ENCODE peak calls at places on chromosomes 4 and X, in four cellular contexts. D, U, A and B are unnamed samples.

GRCh38 chr4:84870398-84871163 is 95.9 kb downstream of the WDFY3 start:
- DNase-seq in D (peak; percentile 76), U (peak; percentile 44), A (no peak), B (peak; percentile 15)

GRCh38 chrX:106415276-106415895 is 196.4 kb upstream of the RADX start:
- DNase-seq in D (peak; percentile 13), U (no peak), A (no peak), B (peak; percentile 14)

GRCh38 chr4:74205046-74205445 is 47.1 kb downstream of the MTHFD2L start:
- DNase-seq in D (no peak), U (no peak), A (no peak), B (no peak)

GRCh38 chr4:74223801-74224200 is 65.9 kb downstream of the MTHFD2L start:
- DNase-seq in D (peak; percentile 59), U (no peak), A (no peak), B (no peak)

GRCh38 chr4:4388836-4389575 is 2.1 kb downstream of the NSG1 start:
- DNase-seq in D (no peak), U (no peak), A (no peak), B (no peak)

GRCh38 chr4:128338634-128339355 is 51.2 kb upstream of the PGRMC2 start:
- DNase-seq in D (peak; percentile 91), U (no peak), A (no peak), B (peak; percentile 23)

GRCh38 chrX:54181196-54181953 is 1.7 kb downstream of the FAM120C start:
- DNase-seq in D (peak; percentile 41), U (no peak), A (no peak), B (no peak)

GRCh38 chr4:41189669-41190068 is 24.7 kb downstream of the APBB2 start:
- DNase-seq in D (no peak), U (no peak), A (no peak), B (no peak)

GRCh38 chr4:14863420-14864364 is 138.6 kb upstream of the CPEB2 start:
- DNase-seq in D (no peak), U (no peak), A (no peak), B (no peak)

GRCh38 chr4:142474398-142475087 is 371.6 kb downstream of the INPP4B start:
- DNase-seq in D (peak; percentile 9), U (no peak), A (no peak), B (no peak)

GRCh38 chr4:55318135-55318534 is 27.9 kb upstream of the SRD5A3 start:
- DNase-seq in D (no peak), U (no peak), A (no peak), B (no peak)

DNA sequence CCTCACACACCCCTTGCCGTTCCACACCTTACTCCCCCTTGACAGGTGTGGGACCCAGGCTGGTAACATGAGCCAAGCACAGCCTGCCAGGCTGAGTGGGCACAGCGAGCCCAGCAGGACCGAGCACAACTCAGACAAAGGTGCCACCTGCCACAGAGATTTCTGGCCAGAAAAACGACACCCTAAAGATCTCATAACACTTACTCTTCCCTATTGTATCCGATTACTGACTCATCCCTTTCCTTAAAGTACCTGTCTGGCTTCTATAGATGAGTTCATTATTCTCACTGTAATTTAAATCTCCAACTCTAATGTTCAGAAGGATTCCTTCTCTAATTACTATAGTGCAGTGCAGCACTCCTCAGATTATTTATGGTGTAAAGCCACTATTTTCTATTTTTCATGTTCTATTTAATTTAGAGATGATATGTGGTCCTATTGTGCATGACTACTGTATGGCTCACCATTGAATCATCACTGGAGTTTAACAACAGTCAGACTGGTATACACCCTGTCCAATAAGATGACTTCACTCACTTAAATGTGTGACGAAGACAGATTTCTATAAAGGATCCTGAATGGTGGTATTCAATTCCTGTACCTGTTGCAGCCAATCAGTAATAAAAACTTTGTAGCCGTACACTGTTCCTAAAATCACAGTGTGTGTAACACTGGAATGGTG is 7.6 kb upstream of the SYTL5 start:
- DNase-seq in D (peak; percentile 80), U (no peak), A (no peak), B (no peak)
- TF ChIP-seq CHD1 in D (no peak), U (no peak), A (no peak), B (no peak)

GRCh38 chr4:183504930-183505555 is at the start of gene ING2:
- DNase-seq in D (no peak), U (no peak), A (no peak), B (peak; percentile 83)
- TF ChIP-seq CHD1 in D (no peak), U (no peak), A (no peak), B (peak; percentile 53)

GRCh38 chr4:87880106-87880505 is 47.3 kb downstream of the MEPE start:
- DNase-seq in D (no peak), U (no peak), A (no peak), B (no peak)
- TF ChIP-seq CHD1 in D (no peak), U (no peak), A (no peak), B (no peak)

GRCh38 chr4:151739118-151739517 is 21.7 kb downstream of the GATB start:
- DNase-seq in D (no peak), U (no peak), A (no peak), B (no peak)

GRCh38 chr4:151745727-151746231 is 15.0 kb downstream of the GATB start:
- DNase-seq in D (peak; percentile 45), U (no peak), A (no peak), B (peak; percentile 70)

GRCh38 chr4:151743894-151744293 is 16.9 kb downstream of the GATB start:
- DNase-seq in D (no peak), U (no peak), A (no peak), B (no peak)

GRCh38 chr4:151743128-151743854 is 17.5 kb downstream of the GATB start:
- DNase-seq in D (no peak), U (no peak), A (peak; percentile 66), B (no peak)

DNA sequence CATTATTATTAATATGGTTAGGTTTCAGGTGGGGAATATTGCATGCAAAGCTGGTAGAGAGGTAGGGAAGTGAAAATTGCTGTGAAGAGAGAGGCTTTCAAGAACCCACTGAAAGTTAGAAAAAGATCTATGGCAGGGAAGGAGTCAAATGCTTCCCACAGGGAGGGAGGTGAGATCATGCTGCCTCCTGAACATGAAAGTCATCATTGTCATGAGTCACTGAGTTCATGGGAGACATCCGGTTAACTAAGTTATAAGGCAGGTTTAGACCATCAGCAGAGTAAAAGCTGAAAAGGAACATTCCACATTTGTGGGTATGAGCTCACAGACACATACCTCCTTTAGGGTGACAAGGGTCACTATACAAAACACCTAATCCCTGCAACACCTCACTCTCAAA is 16.2 kb downstream of the GATB start:
- DNase-seq in D (peak; percentile 97), U (no peak), A (peak; percentile 44), B (peak; percentile 84)
- TF ChIP-seq CHD1 in D (no peak), U (no peak), A (no peak), B (no peak)

GRCh38 chr4:122681568-122681967 is 50.9 kb upstream of the BBS12 start:
- DNase-seq in D (no peak), U (no peak), A (no peak), B (no peak)
- TF ChIP-seq CHD1 in D (no peak), U (no peak), A (no peak), B (no peak)

GRCh38 chrX:69556094-69557011 is 52.2 kb downstream of the NALF2 start:
- DNase-seq in D (no peak), U (peak; percentile 73), A (no peak), B (peak; percentile 11)
- TF ChIP-seq CHD1 in D (no peak), U (no peak), A (no peak), B (no peak)

GRCh38 chr4:107472265-107472948 is 247.6 kb downstream of the PAPSS1 start:
- DNase-seq in D (no peak), U (no peak), A (no peak), B (no peak)

GRCh38 chr4:107467461-107467860 is 252.6 kb downstream of the PAPSS1 start:
- DNase-seq in D (no peak), U (no peak), A (no peak), B (no peak)

GRCh38 chr4:107470173-107470572 is 249.9 kb downstream of the PAPSS1 start:
- DNase-seq in D (no peak), U (no peak), A (no peak), B (no peak)

GRCh38 chr4:107473126-107473525 is 246.9 kb downstream of the PAPSS1 start:
- DNase-seq in D (no peak), U (no peak), A (no peak), B (no peak)

GRCh38 chr4:107468812-107469211 is 251.2 kb downstream of the PAPSS1 start:
- DNase-seq in D (no peak), U (no peak), A (no peak), B (no peak)
- TF ChIP-seq CHD1 in D (no peak), U (no peak), A (no peak), B (no peak)

DNA sequence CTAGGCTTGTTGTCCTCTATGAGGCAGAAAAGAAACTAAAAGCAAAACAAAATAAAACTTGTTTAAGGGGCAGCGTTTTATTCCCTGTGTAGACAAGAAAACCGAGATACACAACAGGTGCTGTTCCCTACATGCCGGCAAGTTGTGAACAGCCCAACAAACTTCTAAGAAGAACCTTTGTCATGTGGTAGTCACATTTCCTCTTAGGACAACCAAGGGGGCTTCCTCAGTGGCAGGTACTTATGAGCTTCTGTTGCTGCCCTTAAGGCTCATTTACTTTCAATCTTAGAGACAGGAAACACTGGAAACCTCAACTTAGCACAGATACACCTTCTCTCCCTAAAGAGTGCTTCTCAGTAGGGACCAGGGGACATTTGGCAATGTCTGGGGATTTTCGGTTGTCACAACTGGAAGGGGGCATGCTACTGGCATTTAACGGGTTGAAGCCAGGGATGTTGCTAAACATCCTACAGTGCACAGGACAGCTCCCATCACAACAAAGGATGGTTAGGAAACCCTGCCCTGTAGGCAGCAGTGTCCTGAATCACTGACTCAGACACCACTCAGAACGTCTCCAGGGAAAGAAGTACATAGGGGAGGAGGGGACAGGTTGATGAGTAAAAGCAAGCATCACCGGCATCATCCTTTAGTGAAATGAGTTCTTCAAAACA is 111.0 kb downstream of the ASB9 start:
- DNase-seq in D (no peak), U (no peak), A (peak; percentile 33), B (no peak)
- TF ChIP-seq CHD1 in D (no peak), U (no peak), A (no peak), B (no peak)

GRCh38 chr4:145735330-145735638 is 55.3 kb downstream of the C4orf51 start:
- DNase-seq in D (peak; percentile 96), U (no peak), A (no peak), B (no peak)

GRCh38 chr4:145732895-145733880 is 53.2 kb downstream of the C4orf51 start:
- DNase-seq in D (peak; percentile 89), U (peak; percentile 78), A (peak; percentile 35), B (peak; percentile 93)

GRCh38 chr4:145735777-145736176 is 55.8 kb downstream of the C4orf51 start:
- DNase-seq in D (no peak), U (no peak), A (no peak), B (no peak)

GRCh38 chr4:145734051-145734450 is 54.1 kb downstream of the C4orf51 start:
- DNase-seq in D (no peak), U (no peak), A (no peak), B (no peak)

GRCh38 chr4:145734576-145735329 is 54.8 kb downstream of the C4orf51 start:
- DNase-seq in D (peak; percentile 96), U (no peak), A (peak; percentile 27), B (peak; percentile 2)
- TF ChIP-seq CHD1 in D (no peak), U (no peak), A (no peak), B (no peak)